ENCODE peak calls at places on chromosomes 6 and 20, in six cellular contexts. X is lung, Q is fibroblast of lung, I is T-helper 1 cell, W is putamen, L is skeletal muscle cell. Y is an unnamed sample.

GRCh38 chr6:106334646-106335448 is 9.3 kb upstream of the ATG5 start:
- DNase-seq in I (no peak), L (no peak), W (no peak), X (peak), Q (peak), Y (peak)

GRCh38 chr6:116371384-116372209 is 850 bp downstream of the DSE start:
- DNase-seq in Q (peak), W (peak), X (peak), L (peak), I (peak), Y (peak)

GRCh38 chr20:59349277-59349676 is 48.9 kb downstream of the EDN3 start:
- DNase-seq in Q (no peak), I (no peak), W (no peak), L (no peak), X (no peak), Y (no peak)

GRCh38 chr6:30880563-30881252 is 3.6 kb upstream of the DDR1 start:
- DNase-seq in X (no peak), L (no peak), Q (no peak), W (peak), I (no peak), Y (no peak)

GRCh38 chr6:24394777-24395437 is 7.8 kb upstream of the MRS2 start:
- DNase-seq in W (no peak), I (no peak), L (peak), X (no peak), Q (peak), Y (no peak)

GRCh38 chr20:35978041-35978513 is 9.7 kb downstream of the CNBD2 start:
- DNase-seq in Q (peak), I (no peak), W (no peak), X (no peak), L (no peak), Y (no peak)

GRCh38 chr6:37804676-37805075 is 14.9 kb upstream of the ZFAND3 start:
- DNase-seq in Q (no peak), I (no peak), X (no peak), W (no peak), L (no peak), Y (no peak)

GRCh38 chr20:24598346-24598745 is 128.9 kb downstream of the SYNDIG1 start:
- DNase-seq in I (no peak), Q (no peak), L (no peak), X (no peak), W (no peak), Y (no peak)

GRCh38 chr6:42740725-42741124 is 5.2 kb downstream of the TBCC start:
- DNase-seq in L (no peak), W (no peak), Q (no peak), X (no peak), I (no peak), Y (no peak)

GRCh38 chr20:21096321-21097043 is 9.7 kb downstream of the LINC00237 start:
- DNase-seq in I (no peak), Q (no peak), L (no peak), X (no peak), W (peak), Y (no peak)

GRCh38 chr20:49989234-49990065 is 6.7 kb downstream of the SNAI1 start:
- DNase-seq in I (no peak), W (no peak), X (no peak), L (peak), Q (peak), Y (no peak)

GRCh38 chr20:58481541-58482021 is 33.6 kb downstream of the APCDD1L start:
- DNase-seq in L (no peak), X (peak), W (peak), Q (peak), I (no peak), Y (no peak)

Y was measured in DND-41.